ENCODE peak calls at places on chromosomes 4 and X, in five cellular contexts. R is K562, U is SK-N-SH, V is HepG2, I is GM12892. A is an unnamed sample.

GRCh38 chr4:27684501-27685077 is 823.9 kb downstream of the STIM2 start:
- DNase-seq in I (no peak), V (peak; percentile 44), U (peak; percentile 15), R (peak; percentile 6), A (no peak)

GRCh38 chr4:95450294-95450693 is 98.5 kb downstream of the UNC5C start:
- DNase-seq in U (no peak), V (no peak), I (no peak), R (no peak), A (no peak)

GRCh38 chrX:153502796-153503195 is 8.0 kb downstream of the BGN start:
- DNase-seq in I (no peak), V (no peak), R (no peak), U (no peak), A (no peak)

GRCh38 chrX:101430457-101431078 is 22.5 kb downstream of the HNRNPH2 start:
- DNase-seq in U (no peak), V (no peak), R (no peak), I (no peak), A (no peak)

GRCh38 chr4:72128741-72129140 is 96.9 kb downstream of the NPFFR2 start:
- DNase-seq in V (no peak), R (no peak), U (no peak), I (no peak), A (no peak)

GRCh38 chrX:41086627-41086932 is 1.3 kb downstream of the USP9X start:
- DNase-seq in V (no peak), I (no peak), U (no peak), R (peak; percentile 78), A (no peak)

GRCh38 chrX:26925088-26925487 is 538.1 kb downstream of the PPP4R3C start:
- DNase-seq in V (no peak), R (no peak), U (no peak), I (no peak), A (no peak)

GRCh38 chr4:48175806-48176205 is 41.8 kb upstream of the TXK start:
- DNase-seq in V (no peak), I (no peak), R (no peak), U (no peak), A (no peak)

GRCh38 chr4:3858046-3858730 is 92.0 kb downstream of the ADRA2C start:
- DNase-seq in U (no peak), R (no peak), V (no peak), I (no peak), A (no peak)

GRCh38 chrX:85140963-85141362 is 102.6 kb downstream of the SATL1 start:
- DNase-seq in V (no peak), I (no peak), U (no peak), R (no peak), A (no peak)

GRCh38 chrX:1941291-1941690 is 326.4 kb downstream of the ASMT start:
- DNase-seq in I (no peak), U (no peak), V (no peak), R (no peak), A (no peak)

GRCh38 chrX:43557792-43558191 is 98.3 kb upstream of the MAOA start:
- DNase-seq in R (peak; percentile 47), V (peak; percentile 31), I (no peak), U (peak; percentile 39), A (peak; percentile 5)

GRCh38 chr4:18292411-18292810 is 270.9 kb upstream of the LCORL start:
- DNase-seq in V (no peak), U (no peak), R (no peak), I (no peak), A (no peak)

GRCh38 chrX:107674480-107675364 is 46.4 kb downstream of the PRPS1 start:
- DNase-seq in U (no peak), I (no peak), R (peak; percentile 35), V (no peak), A (no peak)

GRCh38 chr4:161936625-161937133 is 227.1 kb downstream of the FSTL5 start:
- DNase-seq in V (no peak), U (peak; percentile 0), R (no peak), I (no peak), A (no peak)

GRCh38 chrX:120690344-120690743 is 60.5 kb upstream of the C1GALT1C1 start:
- DNase-seq in R (no peak), V (no peak), I (no peak), U (no peak), A (no peak)

GRCh38 chr4:6134612-6135220 is 65.6 kb downstream of the JAKMIP1 start:
- DNase-seq in I (peak; percentile 58), R (peak; percentile 25), V (peak; percentile 48), U (no peak), A (peak; percentile 39)

GRCh38 chr4:83644677-83645639 is 109.0 kb downstream of the GPAT3 start:
- DNase-seq in V (peak; percentile 52), U (peak; percentile 41), R (peak; percentile 61), I (no peak), A (peak; percentile 17)

GRCh38 chrX:150291014-150291413 is 72.1 kb upstream of the MAMLD1 start:
- DNase-seq in I (no peak), V (no peak), U (no peak), R (no peak), A (no peak)

GRCh38 chr4:140943887-140944515 is 187.8 kb upstream of the TBC1D9 start:
- DNase-seq in I (no peak), V (no peak), U (no peak), R (no peak), A (no peak)

GRCh38 chr4:4871267-4872147 is 12.0 kb downstream of the MSX1 start:
- DNase-seq in V (no peak), I (no peak), U (peak; percentile 39), R (no peak), A (no peak)

GRCh38 chrX:15451913-15452312 is 41.2 kb downstream of the PIR start:
- DNase-seq in V (no peak), U (no peak), R (no peak), I (no peak), A (no peak)

GRCh38 chr4:83389037-83389755 is 54.5 kb upstream of the HPSE start:
- DNase-seq in V (no peak), U (no peak), R (no peak), I (no peak), A (no peak)

GRCh38 chrX:54007682-54008081 is 36.6 kb downstream of the PHF8 start:
- DNase-seq in I (no peak), U (no peak), V (no peak), R (no peak), A (no peak)

GRCh38 chr4:74638001-74638400 is 156.3 kb downstream of the BTC start:
- DNase-seq in R (no peak), V (no peak), I (no peak), U (no peak), A (no peak)

GRCh38 chrX:153055827-153056748 is at the start of gene PNMA3:
- DNase-seq in I (no peak), V (no peak), U (peak; percentile 79), R (peak; percentile 15), A (no peak)

GRCh38 chr4:42632653-42633382 is 24.1 kb downstream of the ATP8A1 start:
- DNase-seq in I (no peak), R (no peak), V (no peak), U (no peak), A (no peak)

GRCh38 chr4:39134674-39135073 is 47.7 kb upstream of the WDR19 start:
- DNase-seq in I (no peak), U (peak; percentile 10), R (no peak), V (no peak), A (no peak)

GRCh38 chr4:121454251-121454979 is 73.6 kb upstream of the QRFPR start:
- DNase-seq in R (no peak), V (no peak), U (no peak), I (no peak), A (no peak)

GRCh38 chrX:18997916-18998315 is 14.0 kb upstream of the PHKA2 start:
- DNase-seq in R (no peak), I (no peak), U (no peak), V (no peak), A (no peak)

GRCh38 chrX:4091046-4091760 is 377.8 kb upstream of the PRKX start:
- DNase-seq in U (no peak), V (no peak), R (no peak), I (no peak), A (no peak)

GRCh38 chr4:158314756-158315487 is 104.6 kb downstream of the TMEM144 start:
- DNase-seq in R (no peak), I (no peak), U (no peak), V (no peak), A (no peak)

DNA sequence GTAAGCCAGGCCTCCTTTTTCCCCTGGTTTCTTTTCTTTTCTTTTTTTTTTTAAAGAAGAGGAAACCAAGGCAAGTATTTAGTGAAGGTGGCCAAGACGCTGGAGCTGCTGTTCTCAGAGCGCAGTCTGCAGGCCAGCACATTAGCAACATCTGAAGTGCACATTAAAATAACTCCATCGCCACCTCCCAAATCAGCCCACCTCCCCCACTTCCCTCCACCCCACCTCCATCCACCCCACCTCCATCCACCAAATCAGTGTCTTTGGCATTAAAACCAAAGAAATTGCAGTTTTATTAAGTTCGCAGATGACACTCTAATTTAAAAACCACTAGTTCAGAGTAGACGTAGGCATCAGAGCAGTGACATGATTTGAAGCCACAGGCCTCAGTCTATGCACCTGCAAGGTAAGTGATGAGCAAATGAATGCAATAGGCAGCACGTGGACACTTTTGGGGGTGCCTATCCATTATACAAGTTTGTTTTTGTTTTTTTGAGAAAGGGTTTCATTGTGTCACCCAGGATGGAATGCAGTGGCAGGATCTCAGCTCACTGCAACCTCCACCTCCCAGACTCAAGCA is 88.1 kb upstream of the TRIM2 start:
- DNase-seq in U (no peak), R (no peak), V (no peak), I (no peak), A (no peak)
- TF ChIP-seq TAF1 in U (no peak), R (no peak), V (no peak), I (no peak), A (no peak)

GRCh38 chrX:137428251-137428661 is 137.7 kb upstream of the ZIC3 start:
- DNase-seq in I (peak; percentile 27), U (no peak), R (no peak), V (no peak), A (no peak)
- TF ChIP-seq TAF1 in I (no peak), U (no peak), R (no peak), V (no peak), A (no peak)

GRCh38 chr4:107863850-107864371 is 39.2 kb downstream of the SGMS2 start:
- DNase-seq in V (peak; percentile 52), U (no peak), R (peak; percentile 11), I (no peak), A (no peak)
- TF ChIP-seq TAF1 in V (no peak), U (no peak), R (no peak), I (no peak), A (no peak)

GRCh38 chrX:50068293-50068568 is 132.6 kb downstream of the AKAP4 start:
- DNase-seq in U (no peak), V (no peak), R (no peak), I (no peak), A (no peak)
- TF ChIP-seq TAF1 in U (no peak), V (no peak), R (no peak), I (no peak), A (no peak)

A was measured in GM12891.